ENCODE peak calls at places on chromosomes 16 and 17, in eight cellular contexts. P is RWPE1; Y is retina; K is epithelial cell of proximal tubule; V is cardiac fibroblast; N is HT-29; Z is stimulated activated CD8-positive, alpha-beta memory T cell treated with anti-CD3 and anti-CD28 coated beads, Interleukin-15, amount 100 ng/mL, for 24 hours; X is ELR. W is an unnamed sample.

GRCh38 chr17:77140878-77141767 is at the start of gene SEC14L1:
- DNase-seq in K (no peak), Y (peak; percentile 83), N (peak; percentile 49), X (peak; percentile 72), P (peak; percentile 19), V (peak; percentile 47), Z (peak; percentile 5), W (peak; percentile 23)

GRCh38 chr17:76844846-76845245 is 23.4 kb upstream of the MGAT5B start:
- DNase-seq in N (no peak), Y (no peak), P (no peak), V (no peak), Z (no peak), X (no peak), K (no peak), W (no peak)

GRCh38 chr16:1887711-1888354 is 15.9 kb upstream of the MEIOB start:
- DNase-seq in K (no peak), V (no peak), Y (no peak), P (no peak), N (no peak), Z (no peak), X (no peak), W (no peak)

GRCh38 chr16:86816930-86817625 is 238.7 kb downstream of the FOXL1 start:
- DNase-seq in N (no peak), P (no peak), Y (no peak), V (no peak), Z (no peak), K (no peak), X (no peak), W (no peak)

GRCh38 chr16:65070831-65071230 is 51.0 kb downstream of the CDH11 start:
- DNase-seq in K (peak; percentile 61), Y (peak; percentile 83), X (peak; percentile 80), N (peak; percentile 12), V (peak; percentile 99), P (peak; percentile 75), Z (no peak), W (no peak)

GRCh38 chr17:16976686-16977550 is 5.0 kb upstream of the TNFRSF13B start:
- DNase-seq in N (no peak), Y (no peak), X (no peak), K (no peak), P (no peak), Z (no peak), V (no peak), W (no peak)

GRCh38 chr16:69276143-69277115 is 34.7 kb upstream of the VPS4A start:
- DNase-seq in V (peak; percentile 98), K (no peak), X (peak; percentile 93), P (no peak), Y (no peak), Z (no peak), N (no peak), W (no peak)

GRCh38 chr17:28059675-28060074 is 17.2 kb downstream of the NLK start:
- DNase-seq in N (no peak), V (no peak), K (no peak), Y (no peak), Z (no peak), X (no peak), P (no peak), W (no peak)

GRCh38 chr17:33045236-33045635 is 53.6 kb downstream of the SPACA3 start:
- DNase-seq in N (no peak), Z (no peak), Y (no peak), K (no peak), V (no peak), P (no peak), X (no peak), W (no peak)

GRCh38 chr17:382644-383533 is 30.3 kb upstream of the RPH3AL start:
- DNase-seq in K (peak; percentile 76), V (peak; percentile 76), Z (no peak), N (peak; percentile 15), P (no peak), X (peak; percentile 34), Y (peak; percentile 95), W (no peak)

GRCh38 chr17:79841369-79842135 is 2.3 kb upstream of the CBX4 start:
- DNase-seq in P (no peak), K (no peak), X (no peak), Z (no peak), Y (no peak), N (no peak), V (no peak), W (peak; percentile 18)